ENCODE peak calls at places on chromosomes 11 and 22, in eight cellular contexts. One of them, this sample, is unnamed.

GRCh38 chr11:102807921-102808320 is 10.0 kb upstream of the MMP1 start:
- DNase-seq in astrocyte: no peak
- DNase-seq in Caco-2: peak; percentile 60
- DNase-seq in K562: peak; percentile 23
- DNase-seq in A549: peak; percentile 33
- DNase-seq in ovary: no peak
- DNase-seq in thoracic aorta: no peak
- DNase-seq in endodermal cell: peak; percentile 93
- DNase-seq in this sample: no peak

GRCh38 chr11:117443269-117444186 is 115.9 kb downstream of the CEP164 start:
- DNase-seq in endodermal cell: peak; percentile 94
- DNase-seq in ovary: peak; percentile 64
- DNase-seq in K562: peak; percentile 65
- DNase-seq in A549: peak; percentile 43
- DNase-seq in astrocyte: peak; percentile 9
- DNase-seq in thoracic aorta: no peak
- DNase-seq in Caco-2: peak; percentile 84
- DNase-seq in this sample: peak; percentile 48

GRCh38 chr22:44930711-44931035 is 79.1 kb downstream of the PHF21B start:
- DNase-seq in K562: no peak
- DNase-seq in astrocyte: no peak
- DNase-seq in Caco-2: no peak
- DNase-seq in endodermal cell: no peak
- DNase-seq in thoracic aorta: no peak
- DNase-seq in ovary: no peak
- DNase-seq in A549: no peak
- DNase-seq in this sample: no peak

GRCh38 chr11:59206635-59207034 is 6.1 kb downstream of the MPEG1 start:
- DNase-seq in Caco-2: peak; percentile 63
- DNase-seq in ovary: no peak
- DNase-seq in thoracic aorta: no peak
- DNase-seq in astrocyte: no peak
- DNase-seq in endodermal cell: peak; percentile 88
- DNase-seq in A549: peak; percentile 48
- DNase-seq in K562: peak; percentile 38
- DNase-seq in this sample: no peak

GRCh38 chr11:72805214-72805613 is 9.0 kb upstream of the ATG16L2 start:
- DNase-seq in Caco-2: no peak
- DNase-seq in ovary: no peak
- DNase-seq in thoracic aorta: no peak
- DNase-seq in endodermal cell: no peak
- DNase-seq in A549: no peak
- DNase-seq in astrocyte: no peak
- DNase-seq in K562: no peak
- DNase-seq in this sample: no peak

GRCh38 chr22:45977003-45977395 is at the start of gene WNT7B:
- DNase-seq in Caco-2: peak; percentile 42
- DNase-seq in thoracic aorta: no peak
- DNase-seq in endodermal cell: peak; percentile 74
- DNase-seq in astrocyte: no peak
- DNase-seq in ovary: no peak
- DNase-seq in K562: peak; percentile 27
- DNase-seq in A549: peak; percentile 35
- DNase-seq in this sample: no peak

GRCh38 chr11:116199182-116199581 is 573.6 kb downstream of the BUD13 start:
- DNase-seq in Caco-2: no peak
- DNase-seq in astrocyte: no peak
- DNase-seq in ovary: no peak
- DNase-seq in thoracic aorta: no peak
- DNase-seq in endodermal cell: no peak
- DNase-seq in A549: no peak
- DNase-seq in K562: no peak
- DNase-seq in this sample: no peak

GRCh38 chr11:69603163-69603836 is 37.7 kb upstream of the CCND1 start:
- DNase-seq in thoracic aorta: no peak
- DNase-seq in endodermal cell: peak; percentile 44
- DNase-seq in A549: no peak
- DNase-seq in ovary: no peak
- DNase-seq in Caco-2: no peak
- DNase-seq in astrocyte: no peak
- DNase-seq in K562: no peak
- DNase-seq in this sample: no peak

GRCh38 chr11:66328036-66328306 is 8.3 kb downstream of the RIN1 start:
- DNase-seq in astrocyte: no peak
- DNase-seq in thoracic aorta: no peak
- DNase-seq in Caco-2: no peak
- DNase-seq in K562: no peak
- DNase-seq in ovary: no peak
- DNase-seq in A549: no peak
- DNase-seq in endodermal cell: no peak
- DNase-seq in this sample: no peak

GRCh38 chr11:64609436-64610047 is 18.5 kb downstream of the SLC22A12 start:
- DNase-seq in thoracic aorta: no peak
- DNase-seq in A549: peak; percentile 25
- DNase-seq in endodermal cell: no peak
- DNase-seq in ovary: no peak
- DNase-seq in K562: peak; percentile 31
- DNase-seq in astrocyte: no peak
- DNase-seq in Caco-2: no peak
- DNase-seq in this sample: no peak

GRCh38 chr11:57276169-57276854 is 39.3 kb upstream of the APLNR start:
- DNase-seq in endodermal cell: no peak
- DNase-seq in A549: no peak
- DNase-seq in astrocyte: no peak
- DNase-seq in Caco-2: no peak
- DNase-seq in thoracic aorta: no peak
- DNase-seq in K562: no peak
- DNase-seq in ovary: no peak
- DNase-seq in this sample: no peak

GRCh38 chr11:125625225-125625593 is 246 bp downstream of the CHEK1 start:
- DNase-seq in endodermal cell: no peak
- DNase-seq in astrocyte: no peak
- DNase-seq in Caco-2: no peak
- DNase-seq in K562: no peak
- DNase-seq in thoracic aorta: no peak
- DNase-seq in ovary: no peak
- DNase-seq in A549: no peak
- DNase-seq in this sample: no peak

GRCh38 chr22:20405291-20405930 is 11.5 kb downstream of the ZNF74 start:
- DNase-seq in astrocyte: no peak
- DNase-seq in K562: no peak
- DNase-seq in Caco-2: no peak
- DNase-seq in ovary: no peak
- DNase-seq in endodermal cell: no peak
- DNase-seq in thoracic aorta: no peak
- DNase-seq in A549: no peak
- DNase-seq in this sample: no peak

GRCh38 chr22:19194751-19195536 is 16.4 kb upstream of the SLC25A1 start:
- DNase-seq in endodermal cell: no peak
- DNase-seq in ovary: no peak
- DNase-seq in K562: no peak
- DNase-seq in Caco-2: no peak
- DNase-seq in astrocyte: no peak
- DNase-seq in A549: no peak
- DNase-seq in thoracic aorta: no peak
- DNase-seq in this sample: no peak

GRCh38 chr22:36862251-36863242 is 1.7 kb downstream of the NCF4 start:
- DNase-seq in K562: no peak
- DNase-seq in ovary: no peak
- DNase-seq in astrocyte: no peak
- DNase-seq in endodermal cell: no peak
- DNase-seq in thoracic aorta: no peak
- DNase-seq in A549: no peak
- DNase-seq in Caco-2: no peak
- DNase-seq in this sample: no peak

GRCh38 chr11:23903044-23903704 is 593.7 kb upstream of the LUZP2 start:
- DNase-seq in endodermal cell: no peak
- DNase-seq in thoracic aorta: no peak
- DNase-seq in astrocyte: peak; percentile 94
- DNase-seq in K562: no peak
- DNase-seq in Caco-2: peak; percentile 39
- DNase-seq in A549: no peak
- DNase-seq in ovary: no peak
- DNase-seq in this sample: no peak

GRCh38 chr11:133908827-133909226 is 47.9 kb downstream of the IGSF9B start:
- DNase-seq in astrocyte: no peak
- DNase-seq in K562: no peak
- DNase-seq in thoracic aorta: no peak
- DNase-seq in endodermal cell: no peak
- DNase-seq in A549: no peak
- DNase-seq in Caco-2: no peak
- DNase-seq in ovary: no peak
- DNase-seq in this sample: no peak

GRCh38 chr11:7484645-7485044 is 661 bp upstream of the OLFML1 start:
- DNase-seq in astrocyte: no peak
- DNase-seq in A549: no peak
- DNase-seq in Caco-2: peak; percentile 54
- DNase-seq in K562: no peak
- DNase-seq in endodermal cell: peak; percentile 77
- DNase-seq in ovary: no peak
- DNase-seq in thoracic aorta: no peak
- DNase-seq in this sample: no peak

GRCh38 chr11:17722000-17722643 is 2.8 kb downstream of the MYOD1 start:
- DNase-seq in A549: peak; percentile 48
- DNase-seq in K562: peak; percentile 35
- DNase-seq in endodermal cell: peak; percentile 86
- DNase-seq in astrocyte: no peak
- DNase-seq in ovary: no peak
- DNase-seq in thoracic aorta: no peak
- DNase-seq in Caco-2: no peak
- DNase-seq in this sample: no peak
- H3K4me3 ChIP-seq in A549: no peak overlapping the region
- H3K4me3 ChIP-seq in K562: no peak overlapping the region
- H3K4me3 ChIP-seq in endodermal cell: no peak overlapping the region
- H3K4me3 ChIP-seq in astrocyte: no peak overlapping the region
- H3K4me3 ChIP-seq in ovary: no peak overlapping the region
- H3K4me3 ChIP-seq in thoracic aorta: no peak overlapping the region
- H3K4me3 ChIP-seq in Caco-2: no peak overlapping the region
- H3K4me3 ChIP-seq in this sample: no peak overlapping the region

DNA sequence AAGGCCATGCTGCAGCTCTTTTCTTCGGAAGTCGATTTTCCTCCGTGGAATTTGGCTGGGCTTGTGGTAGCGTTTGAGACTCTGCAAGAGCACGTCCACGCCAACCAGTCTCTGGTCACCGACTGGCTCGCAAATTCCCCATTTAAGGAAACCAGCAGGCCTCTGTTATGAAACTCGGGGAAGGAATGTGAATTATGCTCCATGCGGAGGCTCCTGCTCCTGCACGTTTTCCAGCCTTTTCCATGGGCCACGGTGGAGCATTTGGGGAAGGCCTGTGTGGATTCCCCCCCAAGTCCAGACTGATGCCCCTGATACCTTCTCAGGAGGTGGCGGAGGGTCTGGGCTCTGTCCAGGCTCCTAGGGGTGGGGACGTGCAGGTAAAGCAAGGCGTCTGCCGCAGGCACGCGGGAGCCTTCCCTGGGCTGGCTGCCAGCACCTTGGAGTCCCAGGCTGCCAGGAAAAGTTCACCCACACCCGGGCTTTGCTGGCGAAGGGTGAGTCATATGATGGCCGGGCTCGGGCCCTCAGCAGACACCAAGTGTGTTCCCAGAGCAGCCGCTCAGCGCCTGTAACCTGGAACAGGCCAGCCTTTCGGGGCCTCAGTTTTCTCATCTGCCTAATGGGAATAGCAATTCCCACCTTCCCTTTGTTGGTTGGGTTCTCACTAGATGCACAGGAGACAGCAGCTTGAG is 41.9 kb downstream of the LRP5 start:
- DNase-seq in ovary: peak; percentile 83
- DNase-seq in A549: peak; percentile 98
- DNase-seq in endodermal cell: no peak
- DNase-seq in Caco-2: no peak
- DNase-seq in K562: no peak
- DNase-seq in thoracic aorta: peak; percentile 74
- DNase-seq in astrocyte: peak; percentile 98
- DNase-seq in this sample: peak; percentile 83
- H3K4me1 ChIP-seq in ovary: peaks cover 12% of the 10 kb centered on the region
- H3K4me1 ChIP-seq in A549: peaks cover 34% of the 10 kb centered on the region
- H3K4me1 ChIP-seq in endodermal cell: no peaks in the 10 kb centered on the region
- H3K4me1 ChIP-seq in Caco-2: peaks cover 13% of the 10 kb centered on the region
- H3K4me1 ChIP-seq in K562: no peaks in the 10 kb centered on the region
- H3K4me1 ChIP-seq in thoracic aorta: peaks cover 88% of the 10 kb centered on the region
- H3K4me1 ChIP-seq in astrocyte: peaks cover 29% of the 10 kb centered on the region
- H3K4me1 ChIP-seq in this sample: no peaks in the 10 kb centered on the region

GRCh38 chr22:47100019-47100418 is 337.6 kb downstream of the TBC1D22A start:
- DNase-seq in Caco-2: no peak
- DNase-seq in ovary: no peak
- DNase-seq in astrocyte: no peak
- DNase-seq in endodermal cell: no peak
- DNase-seq in A549: no peak
- DNase-seq in K562: no peak
- DNase-seq in thoracic aorta: no peak
- DNase-seq in this sample: no peak

GRCh38 chr22:47098121-47098520 is 335.7 kb downstream of the TBC1D22A start:
- DNase-seq in astrocyte: no peak
- DNase-seq in ovary: peak; percentile 61
- DNase-seq in Caco-2: no peak
- DNase-seq in A549: no peak
- DNase-seq in endodermal cell: no peak
- DNase-seq in thoracic aorta: no peak
- DNase-seq in K562: no peak
- DNase-seq in this sample: no peak

GRCh38 chr22:47100646-47101045 is 338.2 kb downstream of the TBC1D22A start:
- DNase-seq in K562: no peak
- DNase-seq in astrocyte: no peak
- DNase-seq in ovary: no peak
- DNase-seq in endodermal cell: peak; percentile 63
- DNase-seq in A549: no peak
- DNase-seq in thoracic aorta: no peak
- DNase-seq in Caco-2: no peak
- DNase-seq in this sample: no peak

GRCh38 chr22:47101321-47101885 is 339.0 kb downstream of the TBC1D22A start:
- DNase-seq in A549: no peak
- DNase-seq in ovary: no peak
- DNase-seq in thoracic aorta: no peak
- DNase-seq in endodermal cell: no peak
- DNase-seq in Caco-2: no peak
- DNase-seq in astrocyte: no peak
- DNase-seq in K562: no peak
- DNase-seq in this sample: no peak

DNA sequence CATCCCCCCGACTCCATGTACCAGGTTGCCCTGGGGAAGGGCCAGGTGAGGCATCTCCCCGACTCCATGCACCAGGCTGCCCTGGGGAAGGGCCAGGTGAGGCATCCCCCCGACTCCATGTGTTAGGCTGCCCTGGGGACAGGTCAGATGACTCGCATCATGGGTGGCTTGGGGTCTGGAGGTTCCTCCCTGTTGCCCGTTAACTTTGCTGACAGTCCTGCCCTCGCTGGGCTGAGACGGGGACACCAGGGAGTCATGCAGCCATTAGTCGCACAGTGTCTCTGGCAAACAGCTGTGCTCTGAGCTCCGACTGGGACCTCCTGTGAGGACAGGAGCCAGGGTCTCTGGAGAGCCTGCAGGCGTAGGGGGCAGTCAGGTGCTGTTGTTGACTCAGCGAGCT is 336.1 kb downstream of the TBC1D22A start:
- DNase-seq in K562: no peak
- DNase-seq in A549: no peak
- DNase-seq in Caco-2: no peak
- DNase-seq in astrocyte: no peak
- DNase-seq in ovary: no peak
- DNase-seq in endodermal cell: no peak
- DNase-seq in thoracic aorta: no peak
- DNase-seq in this sample: no peak
- TF ChIP-seq CTCF in K562: no peak
- TF ChIP-seq CTCF in A549: no peak
- TF ChIP-seq CTCF in Caco-2: no peak
- TF ChIP-seq CTCF in astrocyte: no peak
- TF ChIP-seq CTCF in ovary: no peak
- TF ChIP-seq CTCF in endodermal cell: no peak
- TF ChIP-seq CTCF in thoracic aorta: no peak
- TF ChIP-seq CTCF in this sample: no peak

GRCh38 chr11:2913029-2913431 is 16.2 kb downstream of the PHLDA2 start:
- DNase-seq in thoracic aorta: no peak
- DNase-seq in endodermal cell: peak; percentile 78
- DNase-seq in Caco-2: no peak
- DNase-seq in astrocyte: no peak
- DNase-seq in K562: peak; percentile 35
- DNase-seq in A549: no peak
- DNase-seq in ovary: no peak
- DNase-seq in this sample: no peak
- H3K4me3 ChIP-seq in thoracic aorta: no peak overlapping the region
- H3K4me3 ChIP-seq in endodermal cell: no peak overlapping the region
- H3K4me3 ChIP-seq in Caco-2: no peak overlapping the region
- H3K4me3 ChIP-seq in astrocyte: peak overlapping the region; percentile 27
- H3K4me3 ChIP-seq in K562: no peak overlapping the region
- H3K4me3 ChIP-seq in A549: peak overlapping the region; percentile 25
- H3K4me3 ChIP-seq in ovary: no peak overlapping the region
- H3K4me3 ChIP-seq in this sample: no peak overlapping the region

This sample was measured in pancreas.